ENCODE peak calls at places on chromosomes 6 and 20, in six cellular contexts. R is sigmoid colon, P is heart left ventricle, J is hepatocyte, V is trophoblast cell, E is endodermal cell. T is an unnamed sample.

GRCh38 chr6:804771-805170 is 111.8 kb upstream of the EXOC2 start:
- DNase-seq in R (no peak), P (no peak), J (no peak), V (no peak), E (no peak), T (no peak)

GRCh38 chr20:36575066-36575743 is 1.8 kb downstream of the TGIF2 start:
- DNase-seq in R (peak), P (peak), J (peak), V (no peak), E (peak), T (peak)

GRCh38 chr6:170045981-170046667 is 244.8 kb downstream of the DLL1 start:
- DNase-seq in R (peak), P (peak), J (no peak), V (no peak), E (no peak), T (peak)

GRCh38 chr20:61057313-61058171 is 194.5 kb upstream of the CDH4 start:
- DNase-seq in R (peak), P (no peak), J (no peak), V (no peak), E (no peak), T (no peak)

GRCh38 chr6:112044856-112045255 is 9.0 kb upstream of the CCN6 start:
- DNase-seq in R (no peak), P (no peak), J (no peak), V (peak), E (no peak), T (no peak)

GRCh38 chr6:46901747-46902362 is 19.9 kb downstream of the ADGRF5 start:
- DNase-seq in R (peak), P (peak), J (no peak), V (no peak), E (no peak), T (no peak)

GRCh38 chr6:144715344-144715743 is 430.2 kb downstream of the UTRN start:
- DNase-seq in R (no peak), P (no peak), J (no peak), V (no peak), E (no peak), T (no peak)

GRCh38 chr6:108294297-108294786 is 512 bp upstream of the AFG1L start:
- DNase-seq in R (no peak), P (no peak), J (no peak), V (no peak), E (no peak), T (no peak)

GRCh38 chr6:170273191-170273590 is 17.7 kb downstream of the DLL1 start:
- DNase-seq in R (no peak), P (peak), J (no peak), V (no peak), E (no peak), T (no peak)

GRCh38 chr6:76240092-76240491 is 167.6 kb upstream of the IMPG1 start:
- DNase-seq in R (no peak), P (no peak), J (no peak), V (no peak), E (no peak), T (no peak)

GRCh38 chr20:59253325-59253724 is 47.1 kb upstream of the EDN3 start:
- DNase-seq in R (no peak), P (no peak), J (no peak), V (no peak), E (no peak), T (no peak)

GRCh38 chr6:137323860-137324259 is 104.7 kb upstream of the IFNGR1 start:
- DNase-seq in R (no peak), P (no peak), J (no peak), V (no peak), E (peak), T (no peak)

GRCh38 chr6:37512400-37512958 is 12.8 kb upstream of the CCDC167 start:
- DNase-seq in R (no peak), P (no peak), J (no peak), V (peak), E (peak), T (no peak)

GRCh38 chr6:62614442-62614841 is 328.4 kb upstream of the KHDRBS2 start:
- DNase-seq in R (no peak), P (no peak), J (no peak), V (no peak), E (peak), T (no peak)

GRCh38 chr6:63941747-63942470 is 306.3 kb downstream of the PHF3 start:
- DNase-seq in R (no peak), P (no peak), J (peak), V (no peak), E (no peak), T (no peak)

GRCh38 chr20:10978713-10979112 is 304.9 kb upstream of the JAG1 start:
- DNase-seq in R (no peak), P (no peak), J (no peak), V (no peak), E (no peak), T (no peak)

GRCh38 chr6:106186172-106186571 is 100.0 kb downstream of the PRDM1 start:
- DNase-seq in R (no peak), P (no peak), J (no peak), V (no peak), E (no peak), T (no peak)

GRCh38 chr6:106185626-106186025 is 99.5 kb downstream of the PRDM1 start:
- DNase-seq in R (no peak), P (no peak), J (no peak), V (no peak), E (no peak), T (no peak)

GRCh38 chr6:106188104-106188794 is 102.1 kb downstream of the PRDM1 start:
- DNase-seq in R (no peak), P (no peak), J (no peak), V (no peak), E (no peak), T (no peak)

GRCh38 chr6:106187424-106187982 is 101.4 kb downstream of the PRDM1 start:
- DNase-seq in R (no peak), P (no peak), J (no peak), V (no peak), E (no peak), T (no peak)

GRCh38 chr6:106186714-106187113 is 100.6 kb downstream of the PRDM1 start:
- DNase-seq in R (no peak), P (no peak), J (no peak), V (no peak), E (no peak), T (no peak)
- H3K4me3 ChIP-seq in R (no peak), P (no peak), J (no peak), V (no peak), E (no peak), T (no peak)

DNA sequence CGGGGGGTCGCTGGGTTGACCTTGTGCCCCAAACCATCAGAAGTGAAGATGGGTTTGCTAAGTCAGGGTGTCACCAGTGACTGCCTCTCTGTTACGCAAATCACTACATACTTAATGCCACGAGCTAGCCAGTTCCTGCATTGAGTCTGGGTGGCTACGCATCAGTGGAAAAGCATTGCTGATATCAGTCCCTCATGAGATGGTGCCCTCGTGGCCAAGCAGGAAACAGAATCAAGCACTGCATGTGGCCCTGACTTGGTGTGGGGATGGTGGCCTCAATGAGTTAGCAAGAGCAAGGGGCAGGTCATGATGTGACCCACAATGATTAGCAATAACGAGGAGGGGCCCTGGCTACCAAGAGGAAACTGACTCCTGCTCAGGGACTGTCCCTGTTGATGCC is 51.7 kb upstream of the FNDC1 start:
- DNase-seq in R (no peak), P (no peak), J (no peak), V (peak), E (no peak), T (no peak)
- H3K27ac ChIP-seq in R (peak), P (no peak), J (peak), V (no peak), E (no peak), T (no peak)

GRCh38 chr6:95553880-95554279 is 23.5 kb upstream of the MANEA start:
- DNase-seq in R (no peak), P (no peak), J (no peak), V (no peak), E (no peak), T (no peak)
- H3K4me3 ChIP-seq in R (no peak), P (no peak), J (no peak), V (no peak), E (no peak), T (no peak)

DNA sequence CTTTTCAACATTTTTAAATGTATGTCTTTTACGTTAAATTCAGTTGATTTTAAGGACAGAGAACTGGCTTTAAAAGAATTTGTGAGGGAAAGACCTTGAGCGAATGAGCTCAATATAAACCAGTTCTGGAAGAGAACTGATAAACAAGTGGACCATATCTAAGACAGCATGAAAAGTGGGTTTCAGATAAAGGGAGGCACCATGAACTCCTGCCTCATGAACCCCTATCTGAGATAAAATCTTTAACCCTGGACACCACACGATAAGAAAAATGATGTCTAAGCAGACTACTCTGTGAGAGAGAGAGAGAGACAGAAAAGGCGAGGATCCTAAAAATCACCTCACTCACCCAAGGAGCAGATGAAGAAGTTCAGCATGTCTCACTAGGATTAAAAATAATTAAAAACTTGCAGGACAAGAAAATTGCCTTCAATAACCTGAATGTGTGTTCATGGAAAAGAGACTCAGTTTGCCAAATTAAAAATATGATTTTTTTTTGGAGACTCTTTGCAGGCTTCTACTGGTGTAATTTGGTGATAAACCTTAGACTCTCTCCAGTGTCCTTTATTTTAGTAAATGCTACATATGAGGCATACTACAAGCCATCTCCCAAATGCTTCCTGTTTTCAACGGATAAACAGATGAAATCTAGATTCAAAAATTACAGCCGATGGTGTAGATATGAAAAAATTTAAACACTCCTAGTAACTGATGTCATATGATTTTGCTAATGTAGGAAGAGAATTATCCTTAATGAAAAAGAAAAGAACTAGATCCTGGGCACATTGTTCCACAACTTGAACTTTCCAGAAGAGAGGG is 299.5 kb downstream of the ADGB start:
- DNase-seq in R (no peak), P (no peak), J (no peak), V (no peak), E (no peak), T (no peak)
- H3K27ac ChIP-seq in R (no peak), P (no peak), J (no peak), V (no peak), E (no peak), T (no peak)

GRCh38 chr6:122494665-122495272 is 23.2 kb upstream of the SERINC1 start:
- DNase-seq in R (no peak), P (no peak), J (no peak), V (no peak), E (no peak), T (no peak)
- H3K4me3 ChIP-seq in R (no peak), P (no peak), J (no peak), V (no peak), E (no peak), T (no peak)

GRCh38 chr6:77463308-77463880 is at the start of gene HTR1B:
- DNase-seq in R (peak), P (no peak), J (peak), V (no peak), E (peak), T (peak)
- H3K27ac ChIP-seq in R (peak), P (no peak), J (no peak), V (no peak), E (no peak), T (no peak)

GRCh38 chr6:113584767-113585166 is 272.4 kb upstream of the MARCKS start:
- DNase-seq in R (no peak), P (no peak), J (no peak), V (no peak), E (no peak), T (no peak)

GRCh38 chr6:113588646-113589045 is 268.5 kb upstream of the MARCKS start:
- DNase-seq in R (no peak), P (no peak), J (no peak), V (no peak), E (no peak), T (no peak)

GRCh38 chr6:113586413-113586812 is 270.7 kb upstream of the MARCKS start:
- DNase-seq in R (no peak), P (no peak), J (no peak), V (no peak), E (no peak), T (no peak)

GRCh38 chr6:113585246-113585645 is 271.9 kb upstream of the MARCKS start:
- DNase-seq in R (no peak), P (no peak), J (no peak), V (no peak), E (no peak), T (no peak)

GRCh38 chr6:113586966-113587699 is 270.0 kb upstream of the MARCKS start:
- DNase-seq in R (no peak), P (no peak), J (no peak), V (no peak), E (peak), T (no peak)
- H3K4me3 ChIP-seq in R (no peak), P (no peak), J (no peak), V (no peak), E (no peak), T (no peak)

DNA sequence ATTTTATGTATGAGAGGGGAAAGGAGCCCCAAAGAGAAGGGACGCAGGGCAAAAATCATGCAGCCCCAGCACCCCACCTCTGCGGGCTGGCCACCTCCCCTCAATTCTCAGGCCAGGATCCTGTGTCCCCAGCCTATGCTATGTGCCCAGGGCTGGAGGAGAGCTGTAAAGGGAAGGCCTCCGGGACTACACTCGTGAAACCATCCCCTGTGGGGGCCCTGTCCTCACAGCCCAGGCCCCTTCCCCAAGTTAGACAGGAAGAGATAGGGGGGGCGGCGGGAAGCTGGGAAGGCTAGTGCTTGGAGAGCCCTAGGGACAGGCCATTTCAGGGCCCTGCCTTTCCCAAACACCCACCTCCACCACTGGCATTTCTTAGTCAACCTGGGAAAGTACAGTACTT is 1.4 kb upstream of the COL11A2 start:
- DNase-seq in R (no peak), P (no peak), J (no peak), V (no peak), E (peak), T (no peak)
- H3K27ac ChIP-seq in R (peak), P (peak), J (peak), V (no peak), E (no peak), T (no peak)

GRCh38 chr6:161917645-161918044 is 643.8 kb upstream of the AGPAT4 start:
- DNase-seq in R (no peak), P (no peak), J (no peak), V (peak), E (no peak), T (no peak)
- H3K4me3 ChIP-seq in R (no peak), P (no peak), J (no peak), V (no peak), E (no peak), T (no peak)

T was measured in pancreas.